ENCODE peak calls at places on chromosome 21, in seven cellular contexts. One of them, this sample, is unnamed.

GRCh38 chr21:44929799-44930542 is 9.3 kb upstream of the ITGB2 start:
- DNase-seq in body of pancreas: peak
- DNase-seq in activated CD4-positive, alpha-beta T cell treated with anti-CD3 and anti-CD28 coated beads for 1 hour: no peak
- DNase-seq in HT-29: no peak
- DNase-seq in Calu3: no peak
- DNase-seq in stimulated activated CD4-positive, alpha-beta T cell treated with anti-CD3 and anti-CD28 coated beads, Interleukin-4, amount 100 ng/mL, for 1 hour: no peak
- DNase-seq in iris pigment epithelial cell: no peak
- DNase-seq in this sample: no peak

GRCh38 chr21:37821791-37822450 is 94.3 kb downstream of the KCNJ6 start:
- DNase-seq in HT-29: no peak
- DNase-seq in body of pancreas: no peak
- DNase-seq in iris pigment epithelial cell: peak
- DNase-seq in Calu3: no peak
- DNase-seq in activated CD4-positive, alpha-beta T cell treated with anti-CD3 and anti-CD28 coated beads for 1 hour: no peak
- DNase-seq in stimulated activated CD4-positive, alpha-beta T cell treated with anti-CD3 and anti-CD28 coated beads, Interleukin-4, amount 100 ng/mL, for 1 hour: no peak
- DNase-seq in this sample: no peak

GRCh38 chr21:42125571-42126544 is 54.7 kb downstream of the UMODL1 start:
- DNase-seq in HT-29: peak
- DNase-seq in activated CD4-positive, alpha-beta T cell treated with anti-CD3 and anti-CD28 coated beads for 1 hour: no peak
- DNase-seq in body of pancreas: peak
- DNase-seq in Calu3: no peak
- DNase-seq in stimulated activated CD4-positive, alpha-beta T cell treated with anti-CD3 and anti-CD28 coated beads, Interleukin-4, amount 100 ng/mL, for 1 hour: no peak
- DNase-seq in iris pigment epithelial cell: peak
- DNase-seq in this sample: peak

GRCh38 chr21:45029968-45030636 is 44.3 kb upstream of the ADARB1 start:
- DNase-seq in body of pancreas: no peak
- DNase-seq in HT-29: no peak
- DNase-seq in activated CD4-positive, alpha-beta T cell treated with anti-CD3 and anti-CD28 coated beads for 1 hour: no peak
- DNase-seq in iris pigment epithelial cell: no peak
- DNase-seq in Calu3: no peak
- DNase-seq in stimulated activated CD4-positive, alpha-beta T cell treated with anti-CD3 and anti-CD28 coated beads, Interleukin-4, amount 100 ng/mL, for 1 hour: no peak
- DNase-seq in this sample: no peak

GRCh38 chr21:35525443-35525842 is 476.3 kb upstream of the RUNX1 start:
- DNase-seq in body of pancreas: no peak
- DNase-seq in activated CD4-positive, alpha-beta T cell treated with anti-CD3 and anti-CD28 coated beads for 1 hour: no peak
- DNase-seq in iris pigment epithelial cell: no peak
- DNase-seq in HT-29: no peak
- DNase-seq in Calu3: no peak
- DNase-seq in stimulated activated CD4-positive, alpha-beta T cell treated with anti-CD3 and anti-CD28 coated beads, Interleukin-4, amount 100 ng/mL, for 1 hour: no peak
- DNase-seq in this sample: no peak

GRCh38 chr21:44415073-44416025 is 40.0 kb upstream of the LRRC3 start:
- DNase-seq in body of pancreas: no peak
- DNase-seq in stimulated activated CD4-positive, alpha-beta T cell treated with anti-CD3 and anti-CD28 coated beads, Interleukin-4, amount 100 ng/mL, for 1 hour: no peak
- DNase-seq in activated CD4-positive, alpha-beta T cell treated with anti-CD3 and anti-CD28 coated beads for 1 hour: no peak
- DNase-seq in HT-29: no peak
- DNase-seq in iris pigment epithelial cell: no peak
- DNase-seq in Calu3: no peak
- DNase-seq in this sample: no peak

GRCh38 chr21:7952648-7953047 is 2568.7 kb upstream of the TPTE start:
- DNase-seq in Calu3: no peak
- DNase-seq in HT-29: no peak
- DNase-seq in stimulated activated CD4-positive, alpha-beta T cell treated with anti-CD3 and anti-CD28 coated beads, Interleukin-4, amount 100 ng/mL, for 1 hour: no peak
- DNase-seq in iris pigment epithelial cell: no peak
- DNase-seq in activated CD4-positive, alpha-beta T cell treated with anti-CD3 and anti-CD28 coated beads for 1 hour: no peak
- DNase-seq in body of pancreas: no peak
- DNase-seq in this sample: no peak

GRCh38 chr21:14686466-14687276 is 140.6 kb upstream of the SAMSN1 start:
- DNase-seq in activated CD4-positive, alpha-beta T cell treated with anti-CD3 and anti-CD28 coated beads for 1 hour: no peak
- DNase-seq in HT-29: no peak
- DNase-seq in Calu3: no peak
- DNase-seq in body of pancreas: no peak
- DNase-seq in iris pigment epithelial cell: no peak
- DNase-seq in stimulated activated CD4-positive, alpha-beta T cell treated with anti-CD3 and anti-CD28 coated beads, Interleukin-4, amount 100 ng/mL, for 1 hour: no peak
- DNase-seq in this sample: no peak

GRCh38 chr21:42623684-42624083 is 29.7 kb upstream of the PDE9A start:
- DNase-seq in activated CD4-positive, alpha-beta T cell treated with anti-CD3 and anti-CD28 coated beads for 1 hour: no peak
- DNase-seq in HT-29: no peak
- DNase-seq in body of pancreas: no peak
- DNase-seq in iris pigment epithelial cell: no peak
- DNase-seq in stimulated activated CD4-positive, alpha-beta T cell treated with anti-CD3 and anti-CD28 coated beads, Interleukin-4, amount 100 ng/mL, for 1 hour: no peak
- DNase-seq in Calu3: no peak
- DNase-seq in this sample: no peak

GRCh38 chr21:15729674-15730483 is at the start of gene USP25:
- DNase-seq in HT-29: peak
- DNase-seq in body of pancreas: peak
- DNase-seq in iris pigment epithelial cell: peak
- DNase-seq in stimulated activated CD4-positive, alpha-beta T cell treated with anti-CD3 and anti-CD28 coated beads, Interleukin-4, amount 100 ng/mL, for 1 hour: peak
- DNase-seq in Calu3: peak
- DNase-seq in activated CD4-positive, alpha-beta T cell treated with anti-CD3 and anti-CD28 coated beads for 1 hour: peak
- DNase-seq in this sample: peak

GRCh38 chr21:31741116-31741515 is 9.2 kb upstream of the SCAF4 start:
- DNase-seq in activated CD4-positive, alpha-beta T cell treated with anti-CD3 and anti-CD28 coated beads for 1 hour: no peak
- DNase-seq in HT-29: no peak
- DNase-seq in iris pigment epithelial cell: no peak
- DNase-seq in stimulated activated CD4-positive, alpha-beta T cell treated with anti-CD3 and anti-CD28 coated beads, Interleukin-4, amount 100 ng/mL, for 1 hour: no peak
- DNase-seq in Calu3: no peak
- DNase-seq in body of pancreas: no peak
- DNase-seq in this sample: no peak

GRCh38 chr21:28975401-28975800 is 17.3 kb downstream of the LTN1 start:
- DNase-seq in stimulated activated CD4-positive, alpha-beta T cell treated with anti-CD3 and anti-CD28 coated beads, Interleukin-4, amount 100 ng/mL, for 1 hour: no peak
- DNase-seq in activated CD4-positive, alpha-beta T cell treated with anti-CD3 and anti-CD28 coated beads for 1 hour: no peak
- DNase-seq in Calu3: no peak
- DNase-seq in iris pigment epithelial cell: peak
- DNase-seq in body of pancreas: no peak
- DNase-seq in HT-29: no peak
- DNase-seq in this sample: no peak

GRCh38 chr21:36516271-36516670 is 36.3 kb upstream of the CLDN14 start:
- DNase-seq in iris pigment epithelial cell: no peak
- DNase-seq in body of pancreas: no peak
- DNase-seq in Calu3: no peak
- DNase-seq in HT-29: no peak
- DNase-seq in activated CD4-positive, alpha-beta T cell treated with anti-CD3 and anti-CD28 coated beads for 1 hour: no peak
- DNase-seq in stimulated activated CD4-positive, alpha-beta T cell treated with anti-CD3 and anti-CD28 coated beads, Interleukin-4, amount 100 ng/mL, for 1 hour: no peak
- DNase-seq in this sample: no peak

GRCh38 chr21:34078915-34079314 is 5.5 kb downstream of the MRPS6 start:
- DNase-seq in body of pancreas: no peak
- DNase-seq in Calu3: no peak
- DNase-seq in activated CD4-positive, alpha-beta T cell treated with anti-CD3 and anti-CD28 coated beads for 1 hour: no peak
- DNase-seq in stimulated activated CD4-positive, alpha-beta T cell treated with anti-CD3 and anti-CD28 coated beads, Interleukin-4, amount 100 ng/mL, for 1 hour: no peak
- DNase-seq in iris pigment epithelial cell: no peak
- DNase-seq in HT-29: no peak
- DNase-seq in this sample: peak

GRCh38 chr21:41207401-41208388 is 39.7 kb downstream of the BACE2 start:
- DNase-seq in body of pancreas: peak
- DNase-seq in stimulated activated CD4-positive, alpha-beta T cell treated with anti-CD3 and anti-CD28 coated beads, Interleukin-4, amount 100 ng/mL, for 1 hour: no peak
- DNase-seq in iris pigment epithelial cell: peak
- DNase-seq in Calu3: peak
- DNase-seq in HT-29: peak
- DNase-seq in activated CD4-positive, alpha-beta T cell treated with anti-CD3 and anti-CD28 coated beads for 1 hour: no peak
- DNase-seq in this sample: peak

GRCh38 chr21:17786219-17787181 is 32.7 kb downstream of the C21orf91 start:
- DNase-seq in body of pancreas: no peak
- DNase-seq in stimulated activated CD4-positive, alpha-beta T cell treated with anti-CD3 and anti-CD28 coated beads, Interleukin-4, amount 100 ng/mL, for 1 hour: no peak
- DNase-seq in HT-29: no peak
- DNase-seq in iris pigment epithelial cell: no peak
- DNase-seq in activated CD4-positive, alpha-beta T cell treated with anti-CD3 and anti-CD28 coated beads for 1 hour: no peak
- DNase-seq in Calu3: no peak
- DNase-seq in this sample: no peak

GRCh38 chr21:37983336-37984095 is 67.3 kb upstream of the KCNJ6 start:
- DNase-seq in stimulated activated CD4-positive, alpha-beta T cell treated with anti-CD3 and anti-CD28 coated beads, Interleukin-4, amount 100 ng/mL, for 1 hour: no peak
- DNase-seq in body of pancreas: no peak
- DNase-seq in Calu3: no peak
- DNase-seq in activated CD4-positive, alpha-beta T cell treated with anti-CD3 and anti-CD28 coated beads for 1 hour: no peak
- DNase-seq in iris pigment epithelial cell: peak
- DNase-seq in HT-29: no peak
- DNase-seq in this sample: no peak

GRCh38 chr21:45986316-45987051 is 4.9 kb downstream of the COL6A1 start:
- DNase-seq in stimulated activated CD4-positive, alpha-beta T cell treated with anti-CD3 and anti-CD28 coated beads, Interleukin-4, amount 100 ng/mL, for 1 hour: no peak
- DNase-seq in HT-29: no peak
- DNase-seq in iris pigment epithelial cell: no peak
- DNase-seq in Calu3: no peak
- DNase-seq in activated CD4-positive, alpha-beta T cell treated with anti-CD3 and anti-CD28 coated beads for 1 hour: no peak
- DNase-seq in body of pancreas: no peak
- DNase-seq in this sample: no peak

GRCh38 chr21:45507888-45508508 is 34.2 kb downstream of the SLC19A1 start:
- DNase-seq in HT-29: no peak
- DNase-seq in stimulated activated CD4-positive, alpha-beta T cell treated with anti-CD3 and anti-CD28 coated beads, Interleukin-4, amount 100 ng/mL, for 1 hour: no peak
- DNase-seq in body of pancreas: no peak
- DNase-seq in activated CD4-positive, alpha-beta T cell treated with anti-CD3 and anti-CD28 coated beads for 1 hour: no peak
- DNase-seq in iris pigment epithelial cell: no peak
- DNase-seq in Calu3: no peak
- DNase-seq in this sample: no peak

GRCh38 chr21:26085100-26085499 is 85.5 kb downstream of the APP start:
- DNase-seq in body of pancreas: no peak
- DNase-seq in activated CD4-positive, alpha-beta T cell treated with anti-CD3 and anti-CD28 coated beads for 1 hour: no peak
- DNase-seq in Calu3: no peak
- DNase-seq in iris pigment epithelial cell: no peak
- DNase-seq in stimulated activated CD4-positive, alpha-beta T cell treated with anti-CD3 and anti-CD28 coated beads, Interleukin-4, amount 100 ng/mL, for 1 hour: no peak
- DNase-seq in HT-29: no peak
- DNase-seq in this sample: no peak

GRCh38 chr21:42157606-42158310 is 61.2 kb upstream of the ABCG1 start:
- DNase-seq in body of pancreas: no peak
- DNase-seq in iris pigment epithelial cell: no peak
- DNase-seq in Calu3: no peak
- DNase-seq in activated CD4-positive, alpha-beta T cell treated with anti-CD3 and anti-CD28 coated beads for 1 hour: no peak
- DNase-seq in stimulated activated CD4-positive, alpha-beta T cell treated with anti-CD3 and anti-CD28 coated beads, Interleukin-4, amount 100 ng/mL, for 1 hour: no peak
- DNase-seq in HT-29: no peak
- DNase-seq in this sample: no peak

GRCh38 chr21:34702341-34702807 is 33.6 kb downstream of the CLIC6 start:
- DNase-seq in activated CD4-positive, alpha-beta T cell treated with anti-CD3 and anti-CD28 coated beads for 1 hour: no peak
- DNase-seq in HT-29: no peak
- DNase-seq in body of pancreas: peak
- DNase-seq in Calu3: no peak
- DNase-seq in iris pigment epithelial cell: peak
- DNase-seq in stimulated activated CD4-positive, alpha-beta T cell treated with anti-CD3 and anti-CD28 coated beads, Interleukin-4, amount 100 ng/mL, for 1 hour: no peak
- DNase-seq in this sample: peak

GRCh38 chr21:45408811-45409261 is 3.9 kb downstream of the COL18A1 start:
- DNase-seq in body of pancreas: no peak
- DNase-seq in stimulated activated CD4-positive, alpha-beta T cell treated with anti-CD3 and anti-CD28 coated beads, Interleukin-4, amount 100 ng/mL, for 1 hour: no peak
- DNase-seq in activated CD4-positive, alpha-beta T cell treated with anti-CD3 and anti-CD28 coated beads for 1 hour: no peak
- DNase-seq in iris pigment epithelial cell: no peak
- DNase-seq in HT-29: no peak
- DNase-seq in Calu3: no peak
- DNase-seq in this sample: no peak

GRCh38 chr21:22260274-22260673 is 1262.1 kb downstream of the NCAM2 start:
- DNase-seq in stimulated activated CD4-positive, alpha-beta T cell treated with anti-CD3 and anti-CD28 coated beads, Interleukin-4, amount 100 ng/mL, for 1 hour: no peak
- DNase-seq in Calu3: no peak
- DNase-seq in activated CD4-positive, alpha-beta T cell treated with anti-CD3 and anti-CD28 coated beads for 1 hour: no peak
- DNase-seq in HT-29: no peak
- DNase-seq in body of pancreas: no peak
- DNase-seq in iris pigment epithelial cell: no peak
- DNase-seq in this sample: no peak

GRCh38 chr21:38561613-38562012 is 63.3 kb upstream of the ERG start:
- DNase-seq in stimulated activated CD4-positive, alpha-beta T cell treated with anti-CD3 and anti-CD28 coated beads, Interleukin-4, amount 100 ng/mL, for 1 hour: no peak
- DNase-seq in HT-29: no peak
- DNase-seq in activated CD4-positive, alpha-beta T cell treated with anti-CD3 and anti-CD28 coated beads for 1 hour: no peak
- DNase-seq in Calu3: no peak
- DNase-seq in body of pancreas: no peak
- DNase-seq in iris pigment epithelial cell: no peak
- DNase-seq in this sample: no peak

GRCh38 chr21:34215911-34216310 is 142.5 kb downstream of the MRPS6 start:
- DNase-seq in activated CD4-positive, alpha-beta T cell treated with anti-CD3 and anti-CD28 coated beads for 1 hour: no peak
- DNase-seq in Calu3: no peak
- DNase-seq in stimulated activated CD4-positive, alpha-beta T cell treated with anti-CD3 and anti-CD28 coated beads, Interleukin-4, amount 100 ng/mL, for 1 hour: no peak
- DNase-seq in HT-29: no peak
- DNase-seq in body of pancreas: no peak
- DNase-seq in iris pigment epithelial cell: no peak
- DNase-seq in this sample: peak

This sample was measured in thyroid gland.